ENCODE peak calls at places on chromosomes 3 and 15, in four cellular contexts. E is suprapubic skin, K is neuronal stem cell, Y is heart right ventricle. M is an unnamed sample.

GRCh38 chr15:95975212-95975611 is 355.3 kb upstream of the NR2F2 start:
- DNase-seq in K (no peak), Y (no peak), E (no peak), M (no peak)

GRCh38 chr3:42052132-42052866 is 38.9 kb upstream of the TRAK1 start:
- DNase-seq in E (no peak), Y (no peak), K (no peak), M (no peak)

GRCh38 chr3:42778644-42779043 is 5.6 kb upstream of the CCDC13 start:
- DNase-seq in Y (no peak), E (no peak), K (no peak), M (no peak)

GRCh38 chr15:61951949-61952348 is 108.3 kb downstream of the VPS13C start:
- DNase-seq in E (no peak), K (no peak), Y (peak; percentile 22), M (no peak)

GRCh38 chr15:73841756-73842590 is 31.4 kb upstream of the TBC1D21 start:
- DNase-seq in Y (no peak), K (no peak), E (peak; percentile 10), M (no peak)

GRCh38 chr3:15693340-15693739 is 91.8 kb downstream of the BTD start:
- DNase-seq in K (no peak), Y (no peak), E (no peak), M (no peak)

GRCh38 chr15:100196326-100197058 is 145.3 kb downstream of the ADAMTS17 start:
- DNase-seq in E (no peak), K (no peak), Y (no peak), M (no peak)

GRCh38 chr3:41199866-41200668 is 762 bp downstream of the CTNNB1 start:
- DNase-seq in Y (peak; percentile 42), K (no peak), E (peak; percentile 73), M (peak; percentile 39)

GRCh38 chr3:153688541-153689120 is 432.6 kb upstream of the ARHGEF26 start:
- DNase-seq in K (no peak), Y (no peak), E (no peak), M (no peak)

DNA sequence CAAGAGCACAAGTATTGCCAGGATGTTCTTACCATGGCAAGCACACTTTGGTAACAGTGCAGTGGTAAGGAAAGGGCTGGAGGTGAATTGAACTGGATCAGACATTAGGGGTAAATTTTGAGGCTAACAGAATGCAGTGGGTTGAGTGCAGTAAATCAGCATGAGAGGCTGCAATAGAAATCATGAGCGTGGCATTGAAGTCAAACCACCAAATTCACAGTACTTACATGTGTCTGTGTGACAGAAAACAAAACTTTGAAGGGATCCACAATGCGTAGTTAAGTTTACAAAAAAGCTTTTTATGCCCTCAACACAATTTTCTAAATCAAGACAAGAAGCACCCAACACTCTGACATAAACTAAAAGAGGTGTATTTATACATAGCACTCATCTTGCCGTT is 428.0 kb upstream of the ARHGEF26 start:
- DNase-seq in E (no peak), Y (no peak), K (no peak), M (no peak)
- H3K27ac ChIP-seq in E (no peak overlapping the region), Y (no peak overlapping the region), K (no peak overlapping the region), M (no peak overlapping the region)

DNA sequence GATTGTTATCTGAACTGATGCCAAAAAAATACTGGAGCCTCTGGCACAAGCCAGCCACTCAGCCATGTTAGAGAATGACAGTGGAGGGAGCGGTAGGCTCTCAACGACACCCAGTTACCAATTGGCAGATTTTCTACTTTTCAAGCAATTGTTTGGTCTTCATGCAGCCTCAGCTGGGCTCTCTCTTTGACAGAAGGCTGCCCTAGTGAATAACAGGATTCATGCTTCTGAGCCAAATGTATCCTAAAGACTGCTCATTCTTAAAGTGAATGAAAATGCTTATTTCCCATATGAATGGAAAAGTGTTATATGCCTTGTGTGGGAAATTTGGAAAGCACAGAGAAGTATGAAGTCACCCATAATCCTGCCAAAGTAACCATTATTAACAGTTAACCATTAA is 261.2 kb upstream of the TRIM42 start:
- DNase-seq in K (no peak), Y (no peak), E (no peak), M (no peak)
- H3K27me3 ChIP-seq in K (no peaks in the 10 kb centered on the region), Y (no peaks in the 10 kb centered on the region), E (no peaks in the 10 kb centered on the region), M (no peaks in the 10 kb centered on the region)

DNA sequence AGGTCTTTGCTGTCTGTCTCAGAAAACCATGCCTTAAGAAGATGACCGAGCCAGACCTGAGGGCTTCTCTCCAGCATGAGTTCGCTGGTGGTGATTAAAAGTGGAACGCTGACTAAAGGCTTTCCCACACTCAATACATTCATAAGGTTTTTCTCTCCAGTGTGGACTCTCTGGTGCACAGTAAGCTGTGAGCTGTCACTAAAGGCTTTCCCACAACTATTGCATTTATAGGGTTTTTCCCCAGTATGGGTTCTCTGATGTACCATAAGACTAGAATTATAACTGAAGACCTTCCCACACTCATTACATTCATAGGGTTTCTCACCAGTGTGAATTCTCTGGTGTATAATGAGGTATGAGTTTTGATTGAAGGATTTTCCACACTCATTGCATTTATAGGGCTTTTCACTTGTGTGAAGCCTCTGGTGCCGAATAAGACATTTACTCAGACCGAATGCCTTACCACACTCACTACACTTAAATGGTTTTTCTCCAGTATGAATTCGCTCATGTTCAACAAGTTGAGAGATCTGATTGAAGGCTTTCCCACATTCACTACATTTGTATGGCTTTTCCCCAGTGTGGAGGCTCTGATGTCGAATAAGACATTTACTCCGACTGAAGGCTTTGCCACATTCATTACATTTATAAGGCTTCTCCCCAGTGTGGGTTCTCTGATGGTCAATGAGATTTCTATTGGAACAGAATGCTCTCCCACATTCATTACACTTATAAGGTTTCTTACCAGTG is 21.9 kb upstream of the ZNF445 start:
- DNase-seq in Y (no peak), K (no peak), E (no peak), M (no peak)
- H3K9me3 ChIP-seq in Y (peaks cover 26% of the 10 kb centered on the region), K (peaks cover 35% of the 10 kb centered on the region), E (peaks cover 7% of the 10 kb centered on the region), M (peaks cover 34% of the 10 kb centered on the region)

GRCh38 chr3:31920310-31920709 is 60.8 kb downstream of the OSBPL10 start:
- DNase-seq in K (no peak), E (no peak), Y (no peak), M (no peak)
- H3K27ac ChIP-seq in K (no peak overlapping the region), E (no peak overlapping the region), Y (no peak overlapping the region), M (no peak overlapping the region)

GRCh38 chr15:38514601-38515000 is 50.0 kb downstream of the RASGRP1 start:
- DNase-seq in E (no peak), K (no peak), Y (no peak), M (no peak)
- H3K27me3 ChIP-seq in E (peaks cover 13% of the 10 kb centered on the region), K (no peaks in the 10 kb centered on the region), Y (no peaks in the 10 kb centered on the region), M (no peaks in the 10 kb centered on the region)

GRCh38 chr15:22257047-22257667 is 176.8 kb downstream of the OR4M2 start:
- DNase-seq in Y (no peak), K (no peak), E (no peak), M (no peak)

GRCh38 chr15:22253676-22254408 is 173.5 kb downstream of the OR4M2 start:
- DNase-seq in K (no peak), Y (no peak), E (no peak), M (no peak)

GRCh38 chr15:22251422-22251821 is 171.1 kb downstream of the OR4M2 start:
- DNase-seq in Y (no peak), E (no peak), K (no peak), M (no peak)
- H3K9me3 ChIP-seq in Y (peaks cover 3% of the 10 kb centered on the region), E (peaks cover 7% of the 10 kb centered on the region), K (peaks cover 15% of the 10 kb centered on the region), M (no peaks in the 10 kb centered on the region)

GRCh38 chr15:93881310-93881709 is 350.1 kb upstream of the MCTP2 start:
- DNase-seq in E (no peak), K (no peak), Y (no peak), M (no peak)

GRCh38 chr15:93880358-93880757 is 351.0 kb upstream of the MCTP2 start:
- DNase-seq in Y (no peak), E (no peak), K (no peak), M (no peak)

GRCh38 chr15:93882133-93882532 is 349.2 kb upstream of the MCTP2 start:
- DNase-seq in K (no peak), E (no peak), Y (no peak), M (no peak)

DNA sequence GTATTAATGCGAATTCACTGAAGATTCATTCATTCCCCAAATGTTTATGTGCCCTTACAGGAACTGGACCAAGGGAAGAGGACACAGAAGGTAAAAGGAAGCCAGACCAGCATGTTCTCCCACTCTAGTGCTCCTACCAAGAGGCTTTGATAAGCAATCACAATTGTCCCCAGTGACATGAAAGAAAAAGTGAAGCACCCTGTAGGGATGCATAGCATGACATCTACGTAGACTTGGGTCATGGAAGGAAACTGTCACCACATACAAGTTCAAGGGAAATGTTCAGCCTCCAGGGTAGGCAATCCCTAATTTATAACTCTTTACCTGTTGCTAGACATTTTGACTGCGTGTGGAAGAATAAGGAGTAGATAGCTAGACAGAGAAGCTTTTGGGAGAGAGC is 348.6 kb upstream of the MCTP2 start:
- DNase-seq in Y (no peak), K (no peak), E (no peak), M (no peak)
- H3K27ac ChIP-seq in Y (no peak overlapping the region), K (no peak overlapping the region), E (no peak overlapping the region), M (no peak overlapping the region)

DNA sequence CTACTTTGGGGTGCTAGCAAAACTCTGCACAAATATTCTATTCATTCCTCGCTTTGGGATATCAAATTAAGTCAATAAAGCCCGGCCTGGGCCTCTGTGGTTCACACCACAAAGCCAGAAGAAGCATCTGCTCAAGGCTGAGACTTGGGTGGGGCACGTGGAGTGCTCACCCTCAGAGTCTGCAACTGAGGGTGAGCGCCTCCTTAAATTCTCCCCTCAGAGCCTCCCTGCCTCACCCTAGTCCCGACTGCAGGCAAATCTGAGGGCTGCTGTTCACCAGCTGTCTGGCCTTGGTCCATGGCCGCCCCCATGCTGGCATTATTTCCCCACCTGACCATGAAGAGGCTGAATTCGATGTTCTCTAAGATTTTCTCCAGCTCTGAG is 1.7 kb upstream of the MEGF11 start:
- DNase-seq in K (no peak), Y (no peak), E (no peak), M (no peak)
- H3K27me3 ChIP-seq in K (peaks cover 22% of the 10 kb centered on the region), Y (peaks cover 62% of the 10 kb centered on the region), E (peaks cover 69% of the 10 kb centered on the region), M (peaks cover 40% of the 10 kb centered on the region)